ENCODE peak calls at places on chromosome 4, in ten cellular contexts. J is mesenteric fat pad, K is RWPE1, Y is kidney tubule cell, W is PC-3, F is fibroblast of villous mesenchyme, H is GM23248, G is suprapubic skin, T is endodermal cell, R is Right ventricle myocardium superior. S is an unnamed sample.

GRCh38 chr4:105352826-105353225 is 121.0 kb downstream of the PPA2 start:
- DNase-seq in J (no peak), K (no peak), Y (peak; percentile 47), W (no peak), F (no peak), H (peak; percentile 20), G (no peak), T (no peak), R (no peak), S (no peak)

GRCh38 chr4:186719925-186720694 is 3.5 kb downstream of the FAT1 start:
- DNase-seq in J (no peak), K (no peak), Y (peak; percentile 57), W (peak; percentile 50), F (peak; percentile 47), H (peak; percentile 46), G (no peak), T (peak; percentile 75), R (no peak), S (no peak)

GRCh38 chr4:47374477-47374876 is 89.0 kb downstream of the COMMD8 start:
- DNase-seq in J (no peak), K (peak; percentile 8), Y (peak; percentile 22), W (peak; percentile 19), F (peak; percentile 82), H (peak; percentile 18), G (no peak), T (no peak), R (no peak), S (no peak)

GRCh38 chr4:54781771-54782170 is 124.0 kb downstream of the KIT start:
- DNase-seq in J (no peak), K (no peak), Y (no peak), W (no peak), F (no peak), H (peak; percentile 30), G (no peak), T (no peak), R (peak; percentile 53), S (no peak)

GRCh38 chr4:54879576-54879975 is 221.8 kb downstream of the KIT start:
- DNase-seq in J (no peak), K (no peak), Y (no peak), W (peak; percentile 13), F (peak; percentile 62), H (peak; percentile 71), G (no peak), T (no peak), R (no peak), S (no peak)

GRCh38 chr4:40395908-40396806 is 61.0 kb downstream of the CHRNA9 start:
- DNase-seq in J (no peak), K (peak; percentile 48), Y (peak; percentile 85), W (peak; percentile 83), F (peak; percentile 45), H (no peak), G (no peak), T (peak; percentile 55), R (peak; percentile 69), S (peak; percentile 62)

GRCh38 chr4:12179264-12179616 is 750.5 kb upstream of the HS3ST1 start:
- DNase-seq in J (no peak), K (no peak), Y (no peak), W (no peak), F (no peak), H (no peak), G (no peak), T (no peak), R (peak; percentile 46), S (no peak)

GRCh38 chr4:140372607-140373327 is 679 bp upstream of the SCOC start:
- DNase-seq in J (no peak), K (peak; percentile 8), Y (peak; percentile 42), W (peak; percentile 4), F (peak; percentile 8), H (peak; percentile 55), G (no peak), T (peak; percentile 49), R (no peak), S (no peak)

GRCh38 chr4:56979674-56980073 is 978 bp downstream of the POLR2B start:
- DNase-seq in J (no peak), K (no peak), Y (peak; percentile 62), W (peak; percentile 33), F (peak; percentile 29), H (peak; percentile 69), G (no peak), T (peak; percentile 68), R (no peak), S (no peak)

GRCh38 chr4:86891785-86892638 is at the start of gene C4orf36:
- DNase-seq in J (peak; percentile 90), K (peak; percentile 72), Y (peak; percentile 86), W (peak; percentile 81), F (peak; percentile 24), H (peak; percentile 69), G (peak; percentile 88), T (peak; percentile 94), R (peak; percentile 65), S (peak; percentile 54)

GRCh38 chr4:139229534-139230039 is 50.4 kb downstream of the MGARP start:
- DNase-seq in J (no peak), K (peak; percentile 46), Y (peak; percentile 53), W (peak; percentile 62), F (peak; percentile 73), H (peak; percentile 73), G (no peak), T (no peak), R (no peak), S (no peak)

GRCh38 chr4:87974856-87975462 is 555 bp upstream of the SPP1 start:
- DNase-seq in J (no peak), K (no peak), Y (peak; percentile 91), W (peak; percentile 55), F (no peak), H (no peak), G (no peak), T (peak; percentile 71), R (no peak), S (no peak)

GRCh38 chr4:38008493-38009120 is 48.4 kb downstream of the PTTG2 start:
- DNase-seq in J (no peak), K (no peak), Y (peak; percentile 29), W (no peak), F (no peak), H (no peak), G (no peak), T (no peak), R (no peak), S (no peak)

GRCh38 chr4:188005561-188005960 is 10.0 kb downstream of the ZFP42 start:
- DNase-seq in J (no peak), K (no peak), Y (no peak), W (no peak), F (no peak), H (no peak), G (no peak), T (no peak), R (no peak), S (no peak)

GRCh38 chr4:83269256-83269655 is 15.3 kb downstream of the COQ2 start:
- DNase-seq in J (no peak), K (no peak), Y (no peak), W (no peak), F (no peak), H (peak; percentile 42), G (no peak), T (no peak), R (no peak), S (no peak)

GRCh38 chr4:155526452-155527169 is 140.0 kb upstream of the GUCY1A1 start:
- DNase-seq in J (no peak), K (no peak), Y (no peak), W (no peak), F (peak; percentile 92), H (no peak), G (no peak), T (no peak), R (no peak), S (no peak)

GRCh38 chr4:169050308-169050707 is 40.3 kb upstream of the CBR4 start:
- DNase-seq in J (no peak), K (no peak), Y (no peak), W (no peak), F (no peak), H (no peak), G (no peak), T (no peak), R (peak; percentile 50), S (no peak)

GRCh38 chr4:73127839-73128448 is 58.4 kb upstream of the COX18 start:
- DNase-seq in J (no peak), K (peak; percentile 3), Y (peak; percentile 6), W (peak; percentile 28), F (peak; percentile 19), H (peak; percentile 42), G (no peak), T (peak; percentile 58), R (no peak), S (no peak)

GRCh38 chr4:82833696-82834313 is 35.2 kb upstream of the SCD5 start:
- DNase-seq in J (no peak), K (peak; percentile 60), Y (peak; percentile 80), W (peak; percentile 68), F (peak; percentile 87), H (peak; percentile 96), G (no peak), T (no peak), R (no peak), S (no peak)

S was measured in NCI-H2171.